ENCODE peak calls at places on chromosome 3, in six cellular contexts. D, M, C, L, S and P are unnamed samples.

GRCh38 chr3:194497799-194498575 is 11.2 kb upstream of the ATP13A3 start:
- DNase-seq in D (no peak), M (no peak), C (peak; percentile 43), L (no peak), S (no peak), P (no peak)

GRCh38 chr3:89841041-89841440 is 733.6 kb downstream of the EPHA3 start:
- DNase-seq in D (no peak), M (no peak), C (no peak), L (no peak), S (no peak), P (no peak)

GRCh38 chr3:196138464-196138863 is 56.6 kb upstream of the TFRC start:
- DNase-seq in D (no peak), M (no peak), C (no peak), L (no peak), S (no peak), P (no peak)

GRCh38 chr3:61743686-61744242 is 182.4 kb downstream of the PTPRG start:
- DNase-seq in D (no peak), M (no peak), C (no peak), L (no peak), S (no peak), P (no peak)

GRCh38 chr3:60080648-60081047 is 1030.8 kb upstream of the CFAP20DC start:
- DNase-seq in D (no peak), M (no peak), C (no peak), L (no peak), S (no peak), P (no peak)

GRCh38 chr3:182081096-182081495 is 369.4 kb downstream of the SOX2 start:
- DNase-seq in D (no peak), M (no peak), C (no peak), L (no peak), S (no peak), P (no peak)

GRCh38 chr3:42443292-42443691 is 32.9 kb upstream of the LYZL4 start:
- DNase-seq in D (no peak), M (no peak), C (no peak), L (no peak), S (no peak), P (no peak)

GRCh38 chr3:38117748-38118420 is 19.0 kb downstream of the ACAA1 start:
- DNase-seq in D (no peak), M (peak; percentile 79), C (peak; percentile 25), L (peak; percentile 7), S (peak; percentile 73), P (peak; percentile 77)

GRCh38 chr3:178198329-178198728 is 337.9 kb upstream of the KCNMB2 start:
- DNase-seq in D (no peak), M (no peak), C (no peak), L (no peak), S (no peak), P (no peak)

GRCh38 chr3:192010490-192010889 is 549.5 kb downstream of the PYDC2 start:
- DNase-seq in D (no peak), M (no peak), C (no peak), L (no peak), S (no peak), P (no peak)

GRCh38 chr3:152280539-152280938 is 11.8 kb downstream of the MBNL1 start:
- DNase-seq in D (no peak), M (no peak), C (no peak), L (no peak), S (no peak), P (no peak)

GRCh38 chr3:171183042-171183441 is 156.5 kb upstream of the SLC2A2 start:
- DNase-seq in D (no peak), M (no peak), C (no peak), L (no peak), S (no peak), P (no peak)

GRCh38 chr3:161925749-161926360 is 429.2 kb downstream of the OTOL1 start:
- DNase-seq in D (no peak), M (no peak), C (no peak), L (no peak), S (no peak), P (no peak)

GRCh38 chr3:56783644-56784451 is 17.9 kb downstream of the ARHGEF3 start:
- DNase-seq in D (no peak), M (peak; percentile 83), C (no peak), L (peak; percentile 44), S (peak; percentile 61), P (no peak)

GRCh38 chr3:27094721-27095120 is 274.5 kb downstream of the NEK10 start:
- DNase-seq in D (no peak), M (no peak), C (no peak), L (no peak), S (no peak), P (no peak)

GRCh38 chr3:53243165-53243564 is 12.7 kb downstream of the TKT start:
- DNase-seq in D (no peak), M (no peak), C (no peak), L (no peak), S (no peak), P (no peak)

GRCh38 chr3:43246956-43247355 is 39.4 kb upstream of the SNRK start:
- DNase-seq in D (peak; percentile 5), M (no peak), C (no peak), L (no peak), S (no peak), P (no peak)